ENCODE peak calls at places on chromosomes 3 and 15, in seven cellular contexts. One of them, this sample, is unnamed.

GRCh38 chr3:151268267-151269235 is 9.8 kb downstream of the P2RY14 start:
- DNase-seq in astrocyte of the cerebellum: no peak
- DNase-seq in HCT116: no peak
- DNase-seq in fibroblast of lung: no peak
- DNase-seq in OCI-LY7: no peak
- DNase-seq in heart left ventricle: no peak
- DNase-seq in kidney: no peak
- DNase-seq in this sample: no peak

GRCh38 chr15:39582286-39582976 is 1.6 kb downstream of the THBS1 start:
- DNase-seq in astrocyte of the cerebellum: no peak
- DNase-seq in HCT116: no peak
- DNase-seq in heart left ventricle: peak; percentile 56
- DNase-seq in kidney: peak; percentile 83
- DNase-seq in fibroblast of lung: peak; percentile 57
- DNase-seq in OCI-LY7: no peak
- DNase-seq in this sample: peak; percentile 22

GRCh38 chr15:71916834-71917233 is 106.5 kb downstream of the NR2E3 start:
- DNase-seq in heart left ventricle: no peak
- DNase-seq in astrocyte of the cerebellum: no peak
- DNase-seq in kidney: no peak
- DNase-seq in fibroblast of lung: no peak
- DNase-seq in OCI-LY7: no peak
- DNase-seq in HCT116: no peak
- DNase-seq in this sample: no peak

GRCh38 chr3:140170612-140171011 is 235.6 kb downstream of the CLSTN2 start:
- DNase-seq in OCI-LY7: no peak
- DNase-seq in heart left ventricle: no peak
- DNase-seq in fibroblast of lung: no peak
- DNase-seq in astrocyte of the cerebellum: no peak
- DNase-seq in HCT116: no peak
- DNase-seq in kidney: no peak
- DNase-seq in this sample: no peak

GRCh38 chr3:20035019-20035418 is 5.2 kb upstream of the KAT2B start:
- DNase-seq in kidney: no peak
- DNase-seq in heart left ventricle: no peak
- DNase-seq in HCT116: no peak
- DNase-seq in OCI-LY7: no peak
- DNase-seq in fibroblast of lung: no peak
- DNase-seq in astrocyte of the cerebellum: no peak
- DNase-seq in this sample: no peak

GRCh38 chr3:135982404-135982761 is 16.9 kb downstream of the PPP2R3A start:
- DNase-seq in HCT116: no peak
- DNase-seq in kidney: no peak
- DNase-seq in astrocyte of the cerebellum: no peak
- DNase-seq in heart left ventricle: no peak
- DNase-seq in OCI-LY7: no peak
- DNase-seq in fibroblast of lung: no peak
- DNase-seq in this sample: no peak

GRCh38 chr3:183392166-183393034 is 36.0 kb downstream of the MCF2L2 start:
- DNase-seq in kidney: no peak
- DNase-seq in heart left ventricle: no peak
- DNase-seq in fibroblast of lung: no peak
- DNase-seq in astrocyte of the cerebellum: no peak
- DNase-seq in HCT116: no peak
- DNase-seq in OCI-LY7: no peak
- DNase-seq in this sample: no peak

GRCh38 chr3:146159616-146160232 is 1.3 kb downstream of the PLOD2 start:
- DNase-seq in HCT116: no peak
- DNase-seq in astrocyte of the cerebellum: no peak
- DNase-seq in heart left ventricle: no peak
- DNase-seq in fibroblast of lung: no peak
- DNase-seq in kidney: no peak
- DNase-seq in OCI-LY7: no peak
- DNase-seq in this sample: no peak

GRCh38 chr3:41690766-41691563 is 270.9 kb downstream of the ULK4 start:
- DNase-seq in HCT116: no peak
- DNase-seq in astrocyte of the cerebellum: no peak
- DNase-seq in kidney: no peak
- DNase-seq in heart left ventricle: no peak
- DNase-seq in fibroblast of lung: peak; percentile 64
- DNase-seq in OCI-LY7: no peak
- DNase-seq in this sample: no peak

GRCh38 chr3:140628606-140629005 is 49.3 kb upstream of the TRIM42 start:
- DNase-seq in HCT116: no peak
- DNase-seq in OCI-LY7: no peak
- DNase-seq in astrocyte of the cerebellum: no peak
- DNase-seq in kidney: no peak
- DNase-seq in heart left ventricle: no peak
- DNase-seq in fibroblast of lung: no peak
- DNase-seq in this sample: no peak

GRCh38 chr15:64501396-64501716 is 41.0 kb downstream of the ZNF609 start:
- DNase-seq in OCI-LY7: no peak
- DNase-seq in heart left ventricle: no peak
- DNase-seq in astrocyte of the cerebellum: no peak
- DNase-seq in fibroblast of lung: no peak
- DNase-seq in kidney: no peak
- DNase-seq in HCT116: no peak
- DNase-seq in this sample: no peak

GRCh38 chr15:59166601-59167265 is 39.9 kb upstream of the LDHAL6B start:
- DNase-seq in heart left ventricle: no peak
- DNase-seq in kidney: no peak
- DNase-seq in fibroblast of lung: no peak
- DNase-seq in OCI-LY7: no peak
- DNase-seq in HCT116: no peak
- DNase-seq in astrocyte of the cerebellum: no peak
- DNase-seq in this sample: no peak

GRCh38 chr3:72036899-72037298 is 252.0 kb upstream of the PROK2 start:
- DNase-seq in heart left ventricle: no peak
- DNase-seq in kidney: no peak
- DNase-seq in astrocyte of the cerebellum: no peak
- DNase-seq in OCI-LY7: no peak
- DNase-seq in HCT116: no peak
- DNase-seq in fibroblast of lung: peak; percentile 66
- DNase-seq in this sample: no peak

GRCh38 chr3:194421-194820 is 2.1 kb upstream of the CHL1 start:
- DNase-seq in astrocyte of the cerebellum: no peak
- DNase-seq in fibroblast of lung: no peak
- DNase-seq in HCT116: no peak
- DNase-seq in heart left ventricle: no peak
- DNase-seq in OCI-LY7: no peak
- DNase-seq in kidney: no peak
- DNase-seq in this sample: no peak

GRCh38 chr15:80780416-80781221 is 1.4 kb downstream of the CEMIP start:
- DNase-seq in OCI-LY7: no peak
- DNase-seq in heart left ventricle: peak; percentile 55
- DNase-seq in HCT116: no peak
- DNase-seq in astrocyte of the cerebellum: no peak
- DNase-seq in kidney: peak; percentile 84
- DNase-seq in fibroblast of lung: peak; percentile 53
- DNase-seq in this sample: no peak

GRCh38 chr3:58049143-58049785 is 41.0 kb downstream of the FLNB start:
- DNase-seq in fibroblast of lung: peak; percentile 74
- DNase-seq in astrocyte of the cerebellum: no peak
- DNase-seq in kidney: no peak
- DNase-seq in HCT116: peak; percentile 95
- DNase-seq in heart left ventricle: peak; percentile 70
- DNase-seq in OCI-LY7: no peak
- DNase-seq in this sample: no peak

GRCh38 chr15:27730878-27731277 is 368.2 kb downstream of the OCA2 start:
- DNase-seq in heart left ventricle: no peak
- DNase-seq in astrocyte of the cerebellum: no peak
- DNase-seq in fibroblast of lung: peak; percentile 27
- DNase-seq in HCT116: no peak
- DNase-seq in OCI-LY7: no peak
- DNase-seq in kidney: no peak
- DNase-seq in this sample: no peak

GRCh38 chr15:73907018-73907394 is 19.3 kb upstream of the LOXL1 start:
- DNase-seq in heart left ventricle: no peak
- DNase-seq in fibroblast of lung: no peak
- DNase-seq in astrocyte of the cerebellum: no peak
- DNase-seq in OCI-LY7: no peak
- DNase-seq in HCT116: no peak
- DNase-seq in kidney: no peak
- DNase-seq in this sample: no peak

GRCh38 chr15:73909616-73910015 is 16.6 kb upstream of the LOXL1 start:
- DNase-seq in fibroblast of lung: no peak
- DNase-seq in HCT116: no peak
- DNase-seq in kidney: no peak
- DNase-seq in astrocyte of the cerebellum: no peak
- DNase-seq in OCI-LY7: no peak
- DNase-seq in heart left ventricle: no peak
- DNase-seq in this sample: no peak

GRCh38 chr15:73906346-73907017 is 19.8 kb upstream of the LOXL1 start:
- DNase-seq in OCI-LY7: no peak
- DNase-seq in kidney: peak; percentile 12
- DNase-seq in astrocyte of the cerebellum: no peak
- DNase-seq in heart left ventricle: no peak
- DNase-seq in HCT116: no peak
- DNase-seq in fibroblast of lung: peak; percentile 43
- DNase-seq in this sample: no peak

GRCh38 chr15:73908822-73909122 is 17.5 kb upstream of the LOXL1 start:
- DNase-seq in HCT116: no peak
- DNase-seq in astrocyte of the cerebellum: no peak
- DNase-seq in kidney: no peak
- DNase-seq in OCI-LY7: no peak
- DNase-seq in fibroblast of lung: no peak
- DNase-seq in heart left ventricle: no peak
- DNase-seq in this sample: no peak

DNA sequence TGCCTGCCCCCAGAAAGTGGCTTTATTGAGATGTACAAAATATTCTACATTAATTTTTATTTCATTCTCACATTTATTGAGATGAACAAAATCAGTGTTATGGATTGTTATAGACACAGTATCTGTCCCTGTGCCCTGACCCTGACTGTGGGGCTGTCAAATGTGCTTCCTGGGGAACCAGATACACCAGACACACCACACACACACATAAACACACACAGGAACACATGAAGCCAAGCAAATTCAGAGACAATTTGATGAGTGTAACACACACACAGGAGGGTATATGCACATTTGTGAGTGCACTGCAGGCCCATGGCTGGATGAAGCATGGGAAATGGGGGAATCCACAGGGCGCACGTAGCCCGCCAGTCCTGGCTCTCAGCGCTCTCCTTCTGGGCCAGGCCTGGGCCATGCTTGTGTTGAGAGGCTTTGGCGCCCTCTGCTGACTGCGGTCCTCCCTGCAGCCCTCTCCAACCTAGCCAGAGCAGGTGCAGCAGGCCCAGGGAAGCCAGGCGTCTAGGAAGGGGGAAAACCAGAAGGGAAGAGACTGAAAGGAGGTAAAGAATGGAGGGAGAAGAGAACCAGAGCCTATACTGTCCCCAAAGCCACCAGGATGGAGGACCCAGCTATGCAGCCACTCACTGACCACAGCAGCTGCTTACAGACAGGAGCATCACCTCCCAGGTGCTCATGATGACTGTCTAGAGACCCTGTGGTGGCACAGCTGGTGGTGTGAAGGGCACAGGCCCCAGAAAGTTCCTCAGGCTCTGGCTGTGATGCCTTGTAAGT is 18.0 kb upstream of the LOXL1 start:
- DNase-seq in astrocyte of the cerebellum: peak; percentile 55
- DNase-seq in HCT116: peak; percentile 32
- DNase-seq in kidney: peak; percentile 91
- DNase-seq in OCI-LY7: peak; percentile 60
- DNase-seq in fibroblast of lung: peak; percentile 71
- DNase-seq in heart left ventricle: peak; percentile 87
- DNase-seq in this sample: no peak
- TF ChIP-seq CTCF in astrocyte of the cerebellum: peak; percentile 98
- TF ChIP-seq CTCF in HCT116: peak; percentile 94
- TF ChIP-seq CTCF in kidney: peak; percentile 95
- TF ChIP-seq CTCF in OCI-LY7: peak; percentile 85
- TF ChIP-seq CTCF in fibroblast of lung: peak; percentile 83
- TF ChIP-seq CTCF in heart left ventricle: peak; percentile 94
- TF ChIP-seq CTCF in this sample: peak; percentile 97

DNA sequence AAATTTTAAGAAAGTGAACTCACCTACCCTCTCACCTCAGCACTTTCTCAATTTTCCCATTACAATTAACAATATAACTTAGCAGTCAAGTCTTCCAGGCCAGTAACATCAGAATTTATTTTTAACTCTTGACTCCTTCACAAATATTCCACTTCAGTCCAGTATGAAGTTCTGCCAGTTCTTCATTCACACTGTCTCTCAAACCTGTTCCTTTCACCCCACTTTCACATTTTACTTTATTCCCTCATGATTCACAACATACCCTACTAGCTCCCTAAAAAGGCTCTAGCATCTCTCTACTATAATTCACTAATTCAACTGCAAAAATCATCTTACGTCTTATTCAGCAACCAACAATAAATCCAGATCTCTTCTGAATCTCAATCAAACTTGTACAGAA is 3.8 kb downstream of the GSK3B start:
- DNase-seq in astrocyte of the cerebellum: no peak
- DNase-seq in heart left ventricle: no peak
- DNase-seq in HCT116: no peak
- DNase-seq in fibroblast of lung: no peak
- DNase-seq in OCI-LY7: no peak
- DNase-seq in kidney: no peak
- DNase-seq in this sample: no peak
- H3K4me3 ChIP-seq in astrocyte of the cerebellum: peak overlapping the region; percentile 57
- H3K4me3 ChIP-seq in heart left ventricle: peak overlapping the region; percentile 87
- H3K4me3 ChIP-seq in HCT116: no peak overlapping the region
- H3K4me3 ChIP-seq in fibroblast of lung: peak overlapping the region; percentile 98
- H3K4me3 ChIP-seq in OCI-LY7: peak overlapping the region; percentile 81
- H3K4me3 ChIP-seq in kidney: peak overlapping the region; percentile 92
- H3K4me3 ChIP-seq in this sample: peak overlapping the region; percentile 75

GRCh38 chr15:89556413-89557262 is 18.6 kb upstream of the TICRR start:
- DNase-seq in fibroblast of lung: peak; percentile 83
- DNase-seq in kidney: no peak
- DNase-seq in HCT116: peak; percentile 70
- DNase-seq in OCI-LY7: peak; percentile 71
- DNase-seq in heart left ventricle: peak; percentile 41
- DNase-seq in astrocyte of the cerebellum: peak; percentile 75
- DNase-seq in this sample: peak; percentile 60
- TF ChIP-seq CTCF in fibroblast of lung: peak; percentile 72
- TF ChIP-seq CTCF in kidney: peak; percentile 73
- TF ChIP-seq CTCF in HCT116: peak; percentile 82
- TF ChIP-seq CTCF in OCI-LY7: peak; percentile 89
- TF ChIP-seq CTCF in heart left ventricle: peak; percentile 87
- TF ChIP-seq CTCF in astrocyte of the cerebellum: peak; percentile 79
- TF ChIP-seq CTCF in this sample: peak; percentile 79

DNA sequence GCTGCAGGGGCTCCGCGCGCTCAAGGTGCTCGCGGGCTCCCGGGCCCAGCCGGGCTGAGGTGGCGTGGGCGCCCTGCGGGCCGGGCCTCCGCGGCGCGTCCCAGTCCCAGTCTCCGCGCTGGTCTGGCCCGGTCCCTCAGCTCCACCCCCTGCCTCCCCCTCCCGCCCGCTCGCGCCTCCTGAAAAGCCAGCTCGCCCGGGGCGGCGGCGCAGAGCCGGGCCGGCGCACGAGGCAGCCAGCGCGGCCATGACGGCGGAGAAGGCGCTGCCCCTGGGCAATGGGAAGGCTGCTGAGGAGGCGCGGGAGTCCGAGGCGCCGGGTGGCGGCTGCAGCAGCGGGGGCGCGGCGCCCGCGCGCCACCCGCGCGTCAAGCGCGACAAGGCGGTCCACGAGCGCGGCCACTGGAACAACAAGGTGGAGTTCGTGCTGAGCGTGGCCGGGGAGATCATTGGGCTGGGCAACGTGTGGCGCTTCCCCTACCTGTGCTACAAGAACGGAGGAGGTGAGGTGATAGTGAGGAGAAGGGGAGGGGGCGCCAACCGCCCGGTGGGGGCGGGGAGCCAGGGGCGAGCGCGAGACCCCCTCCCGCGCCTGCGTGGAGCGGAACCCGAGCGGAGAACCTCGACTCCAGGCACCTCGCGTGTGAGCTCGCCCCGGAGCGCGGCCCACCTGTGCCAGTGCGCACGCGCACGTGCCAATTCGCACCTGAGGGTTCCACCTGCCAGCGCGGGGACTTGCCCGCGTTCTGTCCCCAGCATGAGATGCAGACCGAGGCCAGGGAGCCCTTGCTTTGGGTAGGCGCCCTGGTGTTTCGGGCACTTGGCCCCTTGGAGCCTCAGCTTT is at the start of gene SLC6A11:
- DNase-seq in kidney: no peak
- DNase-seq in HCT116: no peak
- DNase-seq in OCI-LY7: no peak
- DNase-seq in heart left ventricle: no peak
- DNase-seq in fibroblast of lung: no peak
- DNase-seq in astrocyte of the cerebellum: no peak
- DNase-seq in this sample: no peak
- H3K4me3 ChIP-seq in kidney: no peak within 1 kb of the TSS
- H3K4me3 ChIP-seq in HCT116: no peak within 1 kb of the TSS
- H3K4me3 ChIP-seq in OCI-LY7: no peak within 1 kb of the TSS
- H3K4me3 ChIP-seq in heart left ventricle: peak within 1 kb of the TSS; percentile 27
- H3K4me3 ChIP-seq in fibroblast of lung: no peak within 1 kb of the TSS
- H3K4me3 ChIP-seq in astrocyte of the cerebellum: no peak within 1 kb of the TSS
- H3K4me3 ChIP-seq in this sample: no peak within 1 kb of the TSS

This sample was measured in HFF-Myc.